ENCODE peak calls at places on chromosomes 16 and 17, in nine cellular contexts. I is left ventricle myocardium inferior; U is heart right ventricle; V is Caco-2; L is stomach; J is endothelial cell of umbilical vein; H is sigmoid colon; P is CD8-positive, alpha-beta memory T cell; D is naive thymus-derived CD4-positive, alpha-beta T cell. N is an unnamed sample. For H3K4me1 and H3K9me3, the result is how much of the 10 kb centered on the place peaks cover.

GRCh38 chr17:29731589-29731929 is 108.8 kb upstream of the CORO6 start:
- DNase-seq in I (no peak), U (no peak), V (no peak), L (no peak), J (no peak), H (no peak), P (no peak), D (no peak), N (no peak)

GRCh38 chr16:57179429-57179828 is 6.4 kb downstream of the PSME3IP1 start:
- DNase-seq in I (no peak), U (no peak), V (no peak), L (no peak), J (no peak), H (no peak), P (no peak), D (no peak), N (no peak)

GRCh38 chr16:66972983-66973382 is 11.9 kb downstream of the CES3 start:
- DNase-seq in I (no peak), U (no peak), V (no peak), L (no peak), J (no peak), H (no peak), P (no peak), D (no peak), N (no peak)

GRCh38 chr16:11992594-11993524 is 16.3 kb downstream of the SNX29 start:
- DNase-seq in I (no peak), U (no peak), V (no peak), L (no peak), J (no peak), H (no peak), P (no peak), D (no peak), N (no peak)

GRCh38 chr17:47279062-47279801 is 25.6 kb downstream of the ITGB3 start:
- DNase-seq in I (peak), U (peak), V (no peak), L (peak), J (peak), H (peak), P (no peak), D (no peak), N (peak)

GRCh38 chr17:3843935-3844516 is 2.0 kb downstream of the NCBP3 start:
- DNase-seq in I (no peak), U (no peak), V (peak), L (peak), J (peak), H (no peak), P (peak), D (no peak), N (peak)

GRCh38 chr16:8966781-8967436 is 3.2 kb upstream of the USP7 start:
- DNase-seq in I (no peak), U (no peak), V (no peak), L (no peak), J (no peak), H (no peak), P (no peak), D (no peak), N (peak)

GRCh38 chr16:383326-384020 is 1.7 kb upstream of the PGAP6 start:
- DNase-seq in I (no peak), U (no peak), V (no peak), L (peak), J (peak), H (no peak), P (peak), D (peak), N (peak)

GRCh38 chr16:3965781-3966582 is 85.5 kb upstream of the CREBBP start:
- DNase-seq in I (no peak), U (no peak), V (no peak), L (no peak), J (no peak), H (no peak), P (no peak), D (no peak), N (no peak)

GRCh38 chr17:36921131-36921851 is 16.0 kb upstream of the LHX1 start:
- DNase-seq in I (no peak), U (no peak), V (no peak), L (peak), J (no peak), H (no peak), P (no peak), D (no peak), N (no peak)

GRCh38 chr16:84541999-84542876 is 37.8 kb upstream of the MEAK7 start:
- DNase-seq in I (no peak), U (no peak), V (no peak), L (no peak), J (peak), H (no peak), P (no peak), D (no peak), N (no peak)

GRCh38 chr17:46811978-46812583 is 6.4 kb downstream of the WNT3 start:
- DNase-seq in I (no peak), U (no peak), V (no peak), L (no peak), J (no peak), H (no peak), P (no peak), D (no peak), N (no peak)

GRCh38 chr16:28010671-28011070 is 52.8 kb downstream of the GSG1L start:
- DNase-seq in I (no peak), U (no peak), V (no peak), L (no peak), J (no peak), H (no peak), P (no peak), D (no peak), N (no peak)

GRCh38 chr16:66509576-66509975 is 40.3 kb downstream of the TK2 start:
- DNase-seq in I (no peak), U (no peak), V (no peak), L (peak), J (no peak), H (peak), P (no peak), D (no peak), N (no peak)

GRCh38 chr17:16328997-16329396 is 24.3 kb downstream of the CENPV start:
- DNase-seq in I (no peak), U (no peak), V (no peak), L (no peak), J (peak), H (no peak), P (no peak), D (no peak), N (peak)

GRCh38 chr16:49116873-49117272 is 164.8 kb downstream of the CBLN1 start:
- DNase-seq in I (no peak), U (no peak), V (no peak), L (no peak), J (no peak), H (no peak), P (no peak), D (no peak), N (no peak)

GRCh38 chr16:84194470-84195200 is 3.7 kb downstream of the ADAD2 start:
- DNase-seq in I (no peak), U (no peak), V (no peak), L (no peak), J (no peak), H (no peak), P (no peak), D (peak), N (no peak)

GRCh38 chr16:4183258-4184037 is 58.4 kb downstream of the SRL start:
- DNase-seq in I (peak), U (peak), V (peak), L (peak), J (peak), H (peak), P (peak), D (peak), N (peak)

GRCh38 chr16:89352091-89352681 is 134.7 kb downstream of the ZNF778 start:
- DNase-seq in I (no peak), U (no peak), V (no peak), L (no peak), J (no peak), H (no peak), P (no peak), D (no peak), N (no peak)

GRCh38 chr16:67086829-67087228 is 22.9 kb upstream of the PHAF1 start:
- DNase-seq in I (no peak), U (no peak), V (no peak), L (no peak), J (peak), H (no peak), P (no peak), D (no peak), N (no peak)

GRCh38 chr17:30565073-30565935 is 88.1 kb downstream of the GOSR1 start:
- DNase-seq in I (no peak), U (no peak), V (no peak), L (peak), J (no peak), H (no peak), P (no peak), D (no peak), N (no peak)

GRCh38 chr16:57845115-57845514 is 42.8 kb upstream of the KIFC3 start:
- DNase-seq in I (no peak), U (no peak), V (no peak), L (no peak), J (no peak), H (no peak), P (no peak), D (no peak), N (no peak)

GRCh38 chr16:64346080-64346479 is 775.8 kb downstream of the CDH11 start:
- DNase-seq in I (no peak), U (no peak), V (no peak), L (no peak), J (no peak), H (no peak), P (no peak), D (no peak), N (no peak)

GRCh38 chr17:45092932-45093430 is 31.9 kb downstream of the NMT1 start:
- DNase-seq in I (peak), U (peak), V (no peak), L (peak), J (peak), H (peak), P (no peak), D (no peak), N (no peak)

GRCh38 chr17:49971848-49972485 is 3.0 kb downstream of the DLX4 start:
- DNase-seq in I (no peak), U (no peak), V (no peak), L (no peak), J (no peak), H (no peak), P (no peak), D (no peak), N (no peak)

GRCh38 chr16:61814716-61815347 is 221.4 kb downstream of the CDH8 start:
- DNase-seq in I (no peak), U (no peak), V (no peak), L (no peak), J (no peak), H (no peak), P (no peak), D (no peak), N (no peak)

GRCh38 chr16:25210758-25211157 is 6.0 kb upstream of the AQP8 start:
- DNase-seq in I (no peak), U (no peak), V (no peak), L (no peak), J (no peak), H (no peak), P (no peak), D (no peak), N (no peak)

GRCh38 chr16:20020083-20020482 is 53.6 kb downstream of the GPR139 start:
- DNase-seq in I (no peak), U (no peak), V (no peak), L (no peak), J (no peak), H (no peak), P (no peak), D (no peak), N (no peak)

GRCh38 chr16:72111653-72112451 is 18.2 kb downstream of the DHX38 start:
- DNase-seq in I (no peak), U (no peak), V (no peak), L (no peak), J (no peak), H (no peak), P (no peak), D (no peak), N (no peak)

GRCh38 chr17:74748279-74748528 is 224 bp upstream of the NHERF1 start:
- DNase-seq in I (no peak), U (no peak), V (no peak), L (no peak), J (peak), H (no peak), P (no peak), D (peak), N (no peak)

GRCh38 chr17:74746922-74747321 is 1.5 kb upstream of the NHERF1 start:
- DNase-seq in I (peak), U (no peak), V (peak), L (no peak), J (no peak), H (peak), P (no peak), D (no peak), N (no peak)

GRCh38 chr17:74749262-74750038 is 1.0 kb downstream of the NHERF1 start:
- DNase-seq in I (no peak), U (no peak), V (peak), L (no peak), J (no peak), H (no peak), P (no peak), D (no peak), N (peak)

GRCh38 chr17:74750039-74750326 is 1.6 kb downstream of the NHERF1 start:
- DNase-seq in I (no peak), U (no peak), V (no peak), L (no peak), J (no peak), H (no peak), P (no peak), D (no peak), N (no peak)

DNA sequence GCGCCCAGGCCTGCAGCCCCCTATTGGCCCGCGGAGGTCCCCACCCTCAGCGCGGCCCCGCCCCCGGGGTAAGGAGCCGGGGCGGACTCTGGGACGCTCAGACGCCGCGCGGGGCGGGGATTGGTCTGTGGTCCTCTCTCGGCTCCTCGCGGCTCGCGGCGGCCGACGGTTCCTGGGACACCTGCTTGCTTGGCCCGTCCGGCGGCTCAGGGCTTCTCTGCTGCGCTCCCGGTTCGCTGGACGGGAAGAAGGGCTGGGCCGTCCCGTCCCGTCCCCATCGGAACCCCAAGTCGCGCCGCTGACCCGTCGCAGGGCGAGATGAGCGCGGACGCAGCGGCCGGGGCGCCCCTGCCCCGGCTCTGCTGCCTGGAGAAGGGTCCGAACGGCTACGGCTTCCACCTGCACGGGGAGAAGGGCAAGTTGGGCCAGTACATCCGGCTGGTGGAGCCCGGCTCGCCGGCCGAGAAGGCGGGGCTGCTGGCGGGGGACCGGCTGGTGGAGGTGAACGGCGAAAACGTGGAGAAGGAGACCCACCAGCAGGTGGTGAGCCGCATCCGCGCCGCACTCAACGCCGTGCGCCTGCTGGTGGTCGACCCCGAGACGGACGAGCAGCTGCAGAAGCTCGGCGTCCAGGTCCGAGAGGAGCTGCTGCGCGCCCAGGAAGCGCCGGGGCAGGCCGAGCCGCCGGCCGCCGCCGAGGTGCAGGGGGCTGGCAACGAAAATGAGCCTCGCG is at the start of gene NHERF1:
- DNase-seq in I (peak), U (peak), V (peak), L (peak), J (no peak), H (peak), P (peak), D (peak), N (peak)
- H3K4me1 ChIP-seq in I (half or more), U (under half), V (half or more), L (half or more), J (under half), H (under half), P (half or more), D (half or more), N (under half)

GRCh38 chr17:77178586-77178985 is 37.8 kb downstream of the SEC14L1 start:
- DNase-seq in I (no peak), U (no peak), V (no peak), L (no peak), J (no peak), H (no peak), P (no peak), D (no peak), N (no peak)

GRCh38 chr17:77173104-77173503 is 32.3 kb downstream of the SEC14L1 start:
- DNase-seq in I (no peak), U (no peak), V (no peak), L (no peak), J (peak), H (no peak), P (no peak), D (no peak), N (no peak)

GRCh38 chr17:77177002-77177401 is 36.2 kb downstream of the SEC14L1 start:
- DNase-seq in I (no peak), U (no peak), V (no peak), L (no peak), J (no peak), H (no peak), P (no peak), D (no peak), N (no peak)

GRCh38 chr17:77178050-77178449 is 37.3 kb downstream of the SEC14L1 start:
- DNase-seq in I (no peak), U (no peak), V (no peak), L (no peak), J (no peak), H (no peak), P (no peak), D (no peak), N (no peak)

DNA sequence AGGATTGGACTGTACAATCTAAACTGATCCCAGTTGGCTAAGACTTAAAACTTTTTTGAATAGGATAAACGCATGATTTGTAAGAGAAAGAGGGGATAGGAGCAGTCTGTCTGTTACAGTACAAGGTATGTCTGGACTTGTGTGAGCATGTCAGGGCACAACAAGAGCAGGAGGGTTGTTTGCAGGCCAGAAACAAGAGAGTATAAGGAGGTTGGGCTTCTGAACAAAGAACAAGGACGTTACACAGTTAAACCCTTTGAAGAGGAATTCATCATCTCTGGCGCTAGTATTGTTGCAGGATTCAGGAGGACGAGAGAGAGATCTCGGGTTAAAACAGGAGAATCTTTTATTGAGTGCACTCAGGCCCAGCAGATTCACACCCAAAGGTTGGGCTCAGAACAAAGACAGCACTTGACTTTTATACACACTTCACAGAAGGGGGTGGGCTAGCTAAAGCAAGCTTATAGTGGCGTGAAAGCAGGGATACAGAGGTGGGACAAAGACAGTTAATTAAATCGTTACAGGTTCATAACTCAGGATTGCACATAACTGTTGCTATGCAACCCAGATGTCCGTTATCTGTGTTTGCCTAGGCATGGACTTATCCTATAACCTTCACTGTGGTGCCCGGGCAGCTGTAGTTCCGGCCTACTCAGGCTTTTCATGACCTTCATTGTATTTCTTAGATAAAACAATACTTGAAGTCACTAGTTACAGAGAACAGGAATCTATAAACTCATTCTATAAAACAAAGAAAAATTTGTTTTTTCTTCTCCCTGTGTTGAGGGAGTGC is 34.4 kb downstream of the SEC14L1 start:
- DNase-seq in I (no peak), U (no peak), V (no peak), L (peak), J (peak), H (no peak), P (no peak), D (no peak), N (no peak)
- H3K9me3 ChIP-seq in I (under half), U (under half), V (under half), L (under half), J (under half), H (under half), P (under half), D (under half), N (under half)

GRCh38 chr17:10631701-10632100 is 25.4 kb downstream of the MYH3 start:
- DNase-seq in I (no peak), U (no peak), V (no peak), L (no peak), J (no peak), H (no peak), P (no peak), D (no peak), N (no peak)
- H3K4me3 ChIP-seq in I (no peak), U (no peak), V (no peak), L (no peak), J (no peak), H (no peak), P (no peak), D (no peak), N (no peak)

DNA sequence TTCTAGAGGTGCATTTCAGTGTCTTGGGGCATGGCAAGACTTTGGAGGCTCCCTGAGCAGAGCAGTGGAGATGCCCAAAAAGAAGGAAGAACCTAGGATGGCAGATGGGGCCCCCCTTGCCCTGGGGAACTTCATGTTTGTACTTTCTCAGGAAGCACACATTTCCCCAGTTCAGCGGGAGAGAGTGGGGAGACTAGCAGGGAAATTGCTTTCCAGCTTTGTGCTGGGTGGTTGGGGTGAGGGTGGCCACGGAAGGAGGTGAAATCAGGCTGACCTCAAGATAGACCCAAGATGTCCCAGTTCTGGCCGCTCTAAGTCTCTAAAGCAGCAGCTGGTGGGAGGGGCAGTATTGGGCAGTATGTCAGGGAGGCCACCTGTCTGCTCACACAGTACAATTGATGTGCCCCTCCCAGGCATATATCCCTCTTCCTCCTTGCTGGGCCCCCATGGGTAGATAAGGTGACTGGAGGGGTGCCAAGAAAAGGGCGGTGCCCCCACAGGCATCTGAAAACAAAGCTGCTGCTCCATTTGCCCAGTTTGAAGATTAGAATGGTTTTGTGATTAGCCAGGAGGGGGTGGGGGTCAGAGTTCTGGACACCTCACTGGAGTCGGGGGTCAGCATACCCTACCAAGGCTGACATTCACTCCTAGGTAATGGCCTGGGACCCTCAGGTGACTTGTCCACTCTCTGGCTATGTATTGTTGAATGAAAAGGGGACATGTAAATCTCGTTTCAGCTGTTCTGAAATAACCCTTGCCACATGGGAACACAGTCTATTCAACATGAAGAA is 17.1 kb upstream of the NAGLU start:
- DNase-seq in I (peak), U (peak), V (no peak), L (peak), J (peak), H (peak), P (no peak), D (no peak), N (peak)
- H3K4me1 ChIP-seq in I (half or more), U (half or more), V (half or more), L (half or more), J (half or more), H (half or more), P (under half), D (under half), N (under half)

GRCh38 chr16:31807086-31807485 is 66.5 kb upstream of the ZNF267 start:
- DNase-seq in I (no peak), U (no peak), V (no peak), L (no peak), J (no peak), H (no peak), P (no peak), D (no peak), N (no peak)
- H3K9me3 ChIP-seq in I (under half), U (under half), V (under half), L (under half), J (under half), H (under half), P (under half), D (under half), N (under half)

GRCh38 chr16:86505185-86505898 is 5.0 kb upstream of the FOXF1 start:
- DNase-seq in I (no peak), U (no peak), V (no peak), L (no peak), J (no peak), H (peak), P (no peak), D (no peak), N (no peak)
- H3K4me3 ChIP-seq in I (peak), U (no peak), V (no peak), L (peak), J (no peak), H (peak), P (no peak), D (no peak), N (peak)

N was measured in small intestine.